ENCODE peak calls at places on chromosomes 7 and 10, in eight cellular contexts. C is GM12878, Y is IMR-90, A is A549, I is HepG2, T is H1, X is HCT116, L is K562. D is an unnamed sample.

GRCh38 chr7:151452141-151452571 is 12.2 kb upstream of the CRYGN start:
- DNase-seq in C (no peak), Y (no peak), A (no peak), I (no peak), T (no peak), X (no peak), L (no peak), D (peak; percentile 55)

GRCh38 chr7:42549866-42550485 is 313.0 kb upstream of the GLI3 start:
- DNase-seq in C (no peak), Y (no peak), A (no peak), I (no peak), T (no peak), X (no peak), L (no peak), D (no peak)

GRCh38 chr7:82685214-82685613 is 241.6 kb upstream of the CACNA2D1 start:
- DNase-seq in C (no peak), Y (no peak), A (no peak), I (no peak), T (no peak), X (no peak), L (no peak), D (no peak)

GRCh38 chr7:149690688-149691446 is 82.5 kb downstream of the ZNF467 start:
- DNase-seq in C (no peak), Y (peak; percentile 71), A (peak; percentile 91), I (peak; percentile 92), T (peak; percentile 61), X (peak; percentile 89), L (peak; percentile 84), D (peak; percentile 54)

GRCh38 chr7:80312139-80312661 is 177.6 kb downstream of the GNAI1 start:
- DNase-seq in C (no peak), Y (peak; percentile 94), A (peak; percentile 79), I (peak; percentile 43), T (no peak), X (no peak), L (no peak), D (no peak)

GRCh38 chr10:112805701-112806100 is 144.3 kb upstream of the TCF7L2 start:
- DNase-seq in C (no peak), Y (no peak), A (no peak), I (peak; percentile 62), T (no peak), X (no peak), L (no peak), D (no peak)

GRCh38 chr10:81876253-81876731 is 1.3 kb downstream of the NRG3 start:
- DNase-seq in C (no peak), Y (no peak), A (no peak), I (no peak), T (no peak), X (no peak), L (no peak), D (peak; percentile 45)

GRCh38 chr7:135888740-135889139 is 88.4 kb downstream of the MTPN start:
- DNase-seq in C (no peak), Y (no peak), A (no peak), I (no peak), T (no peak), X (no peak), L (no peak), D (no peak)

GRCh38 chr7:57403601-57404342 is 46.2 kb upstream of the ZNF716 start:
- DNase-seq in C (no peak), Y (no peak), A (no peak), I (no peak), T (no peak), X (no peak), L (peak; percentile 19), D (peak; percentile 85)

GRCh38 chr10:24952146-24952700 is at the start of gene PRTFDC1:
- DNase-seq in C (no peak), Y (no peak), A (peak; percentile 48), I (no peak), T (no peak), X (no peak), L (peak; percentile 77), D (no peak)

GRCh38 chr10:1673568-1674345 is 63.6 kb downstream of the ADARB2 start:
- DNase-seq in C (no peak), Y (no peak), A (no peak), I (no peak), T (no peak), X (no peak), L (no peak), D (no peak)

GRCh38 chr7:101058355-101058754 is 26.9 kb upstream of the TRIM56 start:
- DNase-seq in C (no peak), Y (peak; percentile 50), A (peak; percentile 51), I (peak; percentile 48), T (no peak), X (peak; percentile 8), L (peak; percentile 86), D (no peak)

DNA sequence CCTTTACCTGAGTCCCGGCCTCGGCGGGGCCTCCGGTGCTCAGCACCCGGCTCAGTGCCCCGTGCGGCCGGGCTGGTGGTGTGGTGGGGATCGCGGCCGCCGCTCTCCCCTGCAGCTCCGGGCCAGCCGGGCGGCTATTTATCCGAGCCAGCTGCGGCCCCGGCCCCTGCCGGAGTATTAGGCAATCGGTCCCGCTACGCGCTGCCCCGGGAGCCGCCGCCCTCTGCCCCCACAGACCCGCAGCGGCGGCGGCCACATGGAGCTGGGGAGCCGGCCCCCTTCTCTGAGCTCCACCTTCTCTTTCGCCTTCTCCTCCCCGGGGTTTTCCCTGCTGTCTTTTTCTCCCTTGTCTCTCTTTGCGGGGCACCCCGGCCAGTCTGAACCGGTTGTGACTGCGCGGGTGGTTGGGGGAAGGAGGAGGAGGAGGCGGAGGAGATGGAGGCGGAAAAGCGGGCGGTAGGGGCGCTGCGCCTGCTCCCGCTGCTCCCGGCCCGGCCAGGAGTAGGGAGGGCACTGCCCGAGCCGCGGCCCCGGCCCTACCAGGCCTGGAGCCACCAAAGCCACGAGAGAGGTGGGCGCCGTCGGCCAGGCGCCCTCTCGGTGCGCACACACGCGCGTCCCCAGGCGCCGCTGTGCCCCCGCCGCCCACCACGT is at the start of gene SLC16A9:
- DNase-seq in C (peak; percentile 8), Y (peak; percentile 11), A (peak; percentile 36), I (peak; percentile 12), T (peak; percentile 41), X (peak; percentile 27), L (peak; percentile 66), D (peak; percentile 93)
- TF ChIP-seq RAD21 in C (no peak), Y (no peak), A (no peak), I (no peak), T (peak; percentile 9), X (no peak), L (no peak), D (no peak)

DNA sequence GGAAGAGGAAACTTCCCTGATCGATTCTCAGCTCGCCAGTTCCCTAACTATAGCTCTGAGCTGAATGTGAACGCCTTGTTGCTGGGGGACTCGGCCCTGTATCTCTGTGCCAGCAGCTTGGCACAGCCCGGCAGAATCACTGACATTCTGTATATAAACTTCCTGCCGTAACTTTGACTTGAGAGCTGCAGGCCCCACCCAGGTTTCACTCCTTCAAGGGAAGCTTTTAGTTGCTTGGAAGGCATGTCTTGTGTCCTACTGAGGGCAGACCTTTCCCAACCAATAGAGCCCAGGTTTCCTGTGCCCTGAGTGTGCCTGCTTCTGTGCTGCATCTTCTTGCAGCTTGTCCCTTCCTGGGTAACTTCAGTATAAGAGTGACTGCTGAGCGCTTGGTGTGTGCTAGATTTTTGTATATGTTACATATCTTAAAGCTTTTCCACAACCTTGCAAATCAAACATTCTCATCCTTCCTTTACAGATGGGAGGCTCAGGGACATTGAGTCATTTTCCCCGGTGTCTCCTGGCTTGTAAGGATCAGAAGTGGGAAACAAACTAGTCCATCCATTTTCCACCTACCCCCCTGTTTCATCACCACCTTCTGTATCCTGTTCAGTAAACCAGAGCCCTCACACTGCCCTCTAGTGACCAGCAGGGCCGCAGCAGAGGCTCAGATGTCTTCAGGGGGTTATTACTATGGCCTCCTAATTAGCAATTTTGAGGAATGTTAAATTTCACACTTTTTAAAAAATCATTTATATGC is 225.2 kb upstream of the PRSS58 start:
- DNase-seq in C (no peak), Y (peak; percentile 66), A (peak; percentile 25), I (peak; percentile 7), T (no peak), X (peak; percentile 35), L (peak; percentile 59), D (peak; percentile 55)
- TF ChIP-seq RAD21 in C (no peak), Y (peak; percentile 53), A (peak; percentile 40), I (no peak), T (peak; percentile 50), X (peak; percentile 58), L (peak; percentile 35), D (peak; percentile 65)

GRCh38 chr10:101694674-101695403 is at the start of gene FBXW4:
- DNase-seq in C (no peak), Y (peak; percentile 18), A (peak; percentile 61), I (peak; percentile 29), T (no peak), X (no peak), L (peak; percentile 80), D (peak; percentile 88)

GRCh38 chr10:101691081-101691480 is 3.9 kb downstream of the FBXW4 start:
- DNase-seq in C (no peak), Y (no peak), A (no peak), I (no peak), T (no peak), X (no peak), L (no peak), D (no peak)

GRCh38 chr10:101694056-101694673 is 805 bp downstream of the FBXW4 start:
- DNase-seq in C (no peak), Y (peak; percentile 39), A (peak; percentile 76), I (peak; percentile 10), T (no peak), X (no peak), L (peak; percentile 66), D (peak; percentile 84)

GRCh38 chr10:101695404-101695732 is 398 bp upstream of the FBXW4 start:
- DNase-seq in C (no peak), Y (no peak), A (no peak), I (no peak), T (no peak), X (no peak), L (no peak), D (no peak)

GRCh38 chr10:101693701-101694055 is 1.3 kb downstream of the FBXW4 start:
- DNase-seq in C (no peak), Y (peak; percentile 60), A (peak; percentile 61), I (peak; percentile 44), T (no peak), X (no peak), L (no peak), D (peak; percentile 64)
- TF ChIP-seq RAD21 in C (no peak), Y (no peak), A (no peak), I (no peak), T (no peak), X (no peak), L (no peak), D (no peak)

GRCh38 chr7:15921576-15921975 is 235.1 kb upstream of the MEOX2 start:
- DNase-seq in C (no peak), Y (peak; percentile 54), A (no peak), I (no peak), T (no peak), X (no peak), L (no peak), D (no peak)

GRCh38 chr7:15920953-15921352 is 234.5 kb upstream of the MEOX2 start:
- DNase-seq in C (no peak), Y (no peak), A (no peak), I (no peak), T (no peak), X (no peak), L (no peak), D (no peak)

GRCh38 chr7:15915694-15916093 is 229.2 kb upstream of the MEOX2 start:
- DNase-seq in C (no peak), Y (peak; percentile 80), A (no peak), I (no peak), T (no peak), X (no peak), L (no peak), D (no peak)

GRCh38 chr7:15914611-15915010 is 228.1 kb upstream of the MEOX2 start:
- DNase-seq in C (no peak), Y (no peak), A (no peak), I (no peak), T (no peak), X (no peak), L (no peak), D (no peak)

GRCh38 chr7:15916666-15917388 is 230.3 kb upstream of the MEOX2 start:
- DNase-seq in C (no peak), Y (peak; percentile 39), A (no peak), I (no peak), T (no peak), X (no peak), L (no peak), D (no peak)
- TF ChIP-seq RAD21 in C (no peak), Y (no peak), A (no peak), I (no peak), T (no peak), X (no peak), L (no peak), D (no peak)

D was measured in SK-N-SH.